ENCODE peak calls at places on chromosomes 16 and 17, in six cellular contexts. One of them, this sample, is unnamed.

GRCh38 chr17:17921192-17922082 is 50.8 kb downstream of the TOM1L2 start:
- DNase-seq in uterus: peak
- DNase-seq in heart left ventricle: peak
- DNase-seq in body of pancreas: no peak
- DNase-seq in SK-N-SH: no peak
- DNase-seq in fibroblast of villous mesenchyme: peak
- DNase-seq in this sample: peak

GRCh38 chr16:23948949-23949392 is 113.2 kb downstream of the PRKCB start:
- DNase-seq in uterus: no peak
- DNase-seq in heart left ventricle: no peak
- DNase-seq in body of pancreas: peak
- DNase-seq in SK-N-SH: no peak
- DNase-seq in fibroblast of villous mesenchyme: no peak
- DNase-seq in this sample: no peak

GRCh38 chr17:41417576-41418015 is 6.8 kb downstream of the KRT37 start:
- DNase-seq in uterus: no peak
- DNase-seq in heart left ventricle: no peak
- DNase-seq in body of pancreas: no peak
- DNase-seq in SK-N-SH: peak
- DNase-seq in fibroblast of villous mesenchyme: peak
- DNase-seq in this sample: peak

GRCh38 chr17:45963889-45964288 is 35.2 kb upstream of the STH start:
- DNase-seq in uterus: no peak
- DNase-seq in heart left ventricle: no peak
- DNase-seq in body of pancreas: no peak
- DNase-seq in SK-N-SH: no peak
- DNase-seq in fibroblast of villous mesenchyme: no peak
- DNase-seq in this sample: no peak

GRCh38 chr17:10226930-10227695 is 28.7 kb upstream of the GAS7 start:
- DNase-seq in uterus: peak
- DNase-seq in heart left ventricle: peak
- DNase-seq in body of pancreas: no peak
- DNase-seq in SK-N-SH: peak
- DNase-seq in fibroblast of villous mesenchyme: peak
- DNase-seq in this sample: peak

GRCh38 chr16:82456683-82457082 is 170.1 kb upstream of the CDH13 start:
- DNase-seq in uterus: peak
- DNase-seq in heart left ventricle: peak
- DNase-seq in body of pancreas: peak
- DNase-seq in SK-N-SH: peak
- DNase-seq in fibroblast of villous mesenchyme: peak
- DNase-seq in this sample: peak

GRCh38 chr17:29565643-29566472 is 979 bp downstream of the ABHD15 start:
- DNase-seq in uterus: peak
- DNase-seq in heart left ventricle: no peak
- DNase-seq in body of pancreas: peak
- DNase-seq in SK-N-SH: peak
- DNase-seq in fibroblast of villous mesenchyme: no peak
- DNase-seq in this sample: peak

GRCh38 chr16:88437367-88437964 is 15.6 kb upstream of the ZFPM1 start:
- DNase-seq in uterus: no peak
- DNase-seq in heart left ventricle: no peak
- DNase-seq in body of pancreas: peak
- DNase-seq in SK-N-SH: peak
- DNase-seq in fibroblast of villous mesenchyme: peak
- DNase-seq in this sample: peak

GRCh38 chr17:62707425-62707739 is 79.9 kb downstream of the MRC2 start:
- DNase-seq in uterus: no peak
- DNase-seq in heart left ventricle: no peak
- DNase-seq in body of pancreas: no peak
- DNase-seq in SK-N-SH: no peak
- DNase-seq in fibroblast of villous mesenchyme: no peak
- DNase-seq in this sample: no peak

GRCh38 chr17:4163951-4164350 is 21.0 kb downstream of the CYB5D2 start:
- DNase-seq in uterus: no peak
- DNase-seq in heart left ventricle: no peak
- DNase-seq in body of pancreas: no peak
- DNase-seq in SK-N-SH: no peak
- DNase-seq in fibroblast of villous mesenchyme: peak
- DNase-seq in this sample: no peak

GRCh38 chr16:82181456-82182185 is 11.6 kb upstream of the MPHOSPH6 start:
- DNase-seq in uterus: no peak
- DNase-seq in heart left ventricle: no peak
- DNase-seq in body of pancreas: no peak
- DNase-seq in SK-N-SH: no peak
- DNase-seq in fibroblast of villous mesenchyme: no peak
- DNase-seq in this sample: no peak

GRCh38 chr17:67421869-67422273 is 44.8 kb downstream of the PITPNC1 start:
- DNase-seq in uterus: no peak
- DNase-seq in heart left ventricle: no peak
- DNase-seq in body of pancreas: peak
- DNase-seq in SK-N-SH: no peak
- DNase-seq in fibroblast of villous mesenchyme: peak
- DNase-seq in this sample: no peak

GRCh38 chr16:7615565-7615964 is 282.9 kb downstream of the RBFOX1 start:
- DNase-seq in uterus: no peak
- DNase-seq in heart left ventricle: no peak
- DNase-seq in body of pancreas: no peak
- DNase-seq in SK-N-SH: peak
- DNase-seq in fibroblast of villous mesenchyme: no peak
- DNase-seq in this sample: no peak

GRCh38 chr16:9847146-9847545 is 335.1 kb downstream of the GRIN2A start:
- DNase-seq in uterus: no peak
- DNase-seq in heart left ventricle: no peak
- DNase-seq in body of pancreas: no peak
- DNase-seq in SK-N-SH: no peak
- DNase-seq in fibroblast of villous mesenchyme: no peak
- DNase-seq in this sample: no peak

GRCh38 chr17:73595068-73595865 is 49.0 kb downstream of the SDK2 start:
- DNase-seq in uterus: no peak
- DNase-seq in heart left ventricle: peak
- DNase-seq in body of pancreas: no peak
- DNase-seq in SK-N-SH: peak
- DNase-seq in fibroblast of villous mesenchyme: peak
- DNase-seq in this sample: peak

GRCh38 chr17:58377005-58377660 is 25.1 kb upstream of the SUPT4H1 start:
- DNase-seq in uterus: no peak
- DNase-seq in heart left ventricle: no peak
- DNase-seq in body of pancreas: peak
- DNase-seq in SK-N-SH: no peak
- DNase-seq in fibroblast of villous mesenchyme: no peak
- DNase-seq in this sample: peak

GRCh38 chr16:89170346-89171215 is 967 bp upstream of the CDH15 start:
- DNase-seq in uterus: no peak
- DNase-seq in heart left ventricle: no peak
- DNase-seq in body of pancreas: peak
- DNase-seq in SK-N-SH: no peak
- DNase-seq in fibroblast of villous mesenchyme: no peak
- DNase-seq in this sample: peak

GRCh38 chr16:71846443-71846842 is 667 bp downstream of the ATXN1L start:
- DNase-seq in uterus: no peak
- DNase-seq in heart left ventricle: no peak
- DNase-seq in body of pancreas: no peak
- DNase-seq in SK-N-SH: peak
- DNase-seq in fibroblast of villous mesenchyme: peak
- DNase-seq in this sample: peak

GRCh38 chr17:12667299-12667958 is 1.7 kb downstream of the MYOCD start:
- DNase-seq in uterus: peak
- DNase-seq in heart left ventricle: peak
- DNase-seq in body of pancreas: no peak
- DNase-seq in SK-N-SH: peak
- DNase-seq in fibroblast of villous mesenchyme: peak
- DNase-seq in this sample: peak

GRCh38 chr16:88754109-88754911 is 30.7 kb downstream of the PIEZO1 start:
- DNase-seq in uterus: no peak
- DNase-seq in heart left ventricle: no peak
- DNase-seq in body of pancreas: no peak
- DNase-seq in SK-N-SH: no peak
- DNase-seq in fibroblast of villous mesenchyme: no peak
- DNase-seq in this sample: no peak

GRCh38 chr16:12203780-12204351 is 227.3 kb downstream of the SNX29 start:
- DNase-seq in uterus: no peak
- DNase-seq in heart left ventricle: no peak
- DNase-seq in body of pancreas: no peak
- DNase-seq in SK-N-SH: no peak
- DNase-seq in fibroblast of villous mesenchyme: no peak
- DNase-seq in this sample: no peak

GRCh38 chr16:72938426-72939164 is 109.3 kb downstream of the ZFHX3 start:
- DNase-seq in uterus: peak
- DNase-seq in heart left ventricle: peak
- DNase-seq in body of pancreas: peak
- DNase-seq in SK-N-SH: no peak
- DNase-seq in fibroblast of villous mesenchyme: peak
- DNase-seq in this sample: no peak

GRCh38 chr17:29061036-29061435 is 18.1 kb downstream of the PIPOX start:
- DNase-seq in uterus: no peak
- DNase-seq in heart left ventricle: no peak
- DNase-seq in body of pancreas: no peak
- DNase-seq in SK-N-SH: peak
- DNase-seq in fibroblast of villous mesenchyme: no peak
- DNase-seq in this sample: no peak

GRCh38 chr17:4199818-4200402 is 56.9 kb downstream of the CYB5D2 start:
- DNase-seq in uterus: no peak
- DNase-seq in heart left ventricle: no peak
- DNase-seq in body of pancreas: peak
- DNase-seq in SK-N-SH: peak
- DNase-seq in fibroblast of villous mesenchyme: peak
- DNase-seq in this sample: peak

GRCh38 chr17:30720013-30720471 is 104.5 kb downstream of the CRLF3 start:
- DNase-seq in uterus: peak
- DNase-seq in heart left ventricle: no peak
- DNase-seq in body of pancreas: no peak
- DNase-seq in SK-N-SH: no peak
- DNase-seq in fibroblast of villous mesenchyme: no peak
- DNase-seq in this sample: peak

GRCh38 chr16:77833906-77834599 is 45.7 kb downstream of the VAT1L start:
- DNase-seq in uterus: no peak
- DNase-seq in heart left ventricle: no peak
- DNase-seq in body of pancreas: no peak
- DNase-seq in SK-N-SH: no peak
- DNase-seq in fibroblast of villous mesenchyme: peak
- DNase-seq in this sample: peak

GRCh38 chr17:77948690-77949114 is 9.8 kb upstream of the TNRC6C start:
- DNase-seq in uterus: no peak
- DNase-seq in heart left ventricle: no peak
- DNase-seq in body of pancreas: no peak
- DNase-seq in SK-N-SH: peak
- DNase-seq in fibroblast of villous mesenchyme: peak
- DNase-seq in this sample: peak

GRCh38 chr16:75821117-75821516 is 94.8 kb upstream of the CPHXL start:
- DNase-seq in uterus: no peak
- DNase-seq in heart left ventricle: no peak
- DNase-seq in body of pancreas: no peak
- DNase-seq in SK-N-SH: no peak
- DNase-seq in fibroblast of villous mesenchyme: no peak
- DNase-seq in this sample: no peak

GRCh38 chr16:69830534-69831211 is 68.5 kb downstream of the WWP2 start:
- DNase-seq in uterus: no peak
- DNase-seq in heart left ventricle: no peak
- DNase-seq in body of pancreas: peak
- DNase-seq in SK-N-SH: no peak
- DNase-seq in fibroblast of villous mesenchyme: peak
- DNase-seq in this sample: no peak

GRCh38 chr17:2101448-2102257 is 46.8 kb downstream of the HIC1 start:
- DNase-seq in uterus: peak
- DNase-seq in heart left ventricle: peak
- DNase-seq in body of pancreas: peak
- DNase-seq in SK-N-SH: no peak
- DNase-seq in fibroblast of villous mesenchyme: peak
- DNase-seq in this sample: no peak

GRCh38 chr17:60524463-60525346 is 1.3 kb downstream of the APPBP2 start:
- DNase-seq in uterus: no peak
- DNase-seq in heart left ventricle: no peak
- DNase-seq in body of pancreas: no peak
- DNase-seq in SK-N-SH: peak
- DNase-seq in fibroblast of villous mesenchyme: peak
- DNase-seq in this sample: peak

GRCh38 chr16:2969545-2970521 is 685 bp downstream of the PAQR4 start:
- DNase-seq in uterus: no peak
- DNase-seq in heart left ventricle: peak
- DNase-seq in body of pancreas: peak
- DNase-seq in SK-N-SH: peak
- DNase-seq in fibroblast of villous mesenchyme: peak
- DNase-seq in this sample: peak

GRCh38 chr17:40548491-40548981 is 16.7 kb downstream of the CCR7 start:
- DNase-seq in uterus: no peak
- DNase-seq in heart left ventricle: peak
- DNase-seq in body of pancreas: no peak
- DNase-seq in SK-N-SH: no peak
- DNase-seq in fibroblast of villous mesenchyme: no peak
- DNase-seq in this sample: peak

DNA sequence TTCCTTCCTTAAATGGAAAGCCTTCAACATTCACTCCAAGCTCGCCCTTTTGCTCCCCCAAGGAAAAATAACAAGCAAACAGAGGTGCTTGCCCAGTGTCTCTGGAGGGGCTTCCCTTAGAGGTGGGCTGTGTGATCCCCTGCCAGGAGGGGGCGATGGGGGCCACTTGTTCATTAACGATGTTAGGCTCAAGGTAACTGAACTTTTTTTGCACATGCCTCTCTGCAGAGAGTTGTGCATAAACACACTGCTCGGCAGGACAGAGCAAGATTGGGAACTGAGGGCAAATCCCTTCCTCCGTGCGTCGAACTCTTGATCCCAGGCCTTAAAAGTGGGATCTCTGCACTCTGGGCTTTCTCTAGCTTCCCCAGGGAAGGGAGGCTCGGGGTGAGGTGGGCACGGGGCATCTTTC is 15.5 kb upstream of the NAGLU start:
- DNase-seq in uterus: no peak
- DNase-seq in heart left ventricle: peak
- DNase-seq in body of pancreas: no peak
- DNase-seq in SK-N-SH: no peak
- DNase-seq in fibroblast of villous mesenchyme: no peak
- DNase-seq in this sample: peak
- TF ChIP-seq CTCF in uterus: no peak
- TF ChIP-seq CTCF in heart left ventricle: no peak
- TF ChIP-seq CTCF in body of pancreas: no peak
- TF ChIP-seq CTCF in SK-N-SH: peak
- TF ChIP-seq CTCF in fibroblast of villous mesenchyme: peak
- TF ChIP-seq CTCF in this sample: peak

GRCh38 chr17:50259484-50260324 is 14.6 kb upstream of the TMEM92 start:
- DNase-seq in uterus: peak
- DNase-seq in heart left ventricle: no peak
- DNase-seq in body of pancreas: no peak
- DNase-seq in SK-N-SH: peak
- DNase-seq in fibroblast of villous mesenchyme: no peak
- DNase-seq in this sample: peak
- H3K4me3 ChIP-seq in uterus: no peak
- H3K4me3 ChIP-seq in heart left ventricle: no peak
- H3K4me3 ChIP-seq in body of pancreas: no peak
- H3K4me3 ChIP-seq in SK-N-SH: no peak
- H3K4me3 ChIP-seq in fibroblast of villous mesenchyme: no peak
- H3K4me3 ChIP-seq in this sample: no peak

GRCh38 chr17:76540381-76541300 is 797 bp downstream of the PRCD start:
- DNase-seq in uterus: peak
- DNase-seq in heart left ventricle: peak
- DNase-seq in body of pancreas: peak
- DNase-seq in SK-N-SH: peak
- DNase-seq in fibroblast of villous mesenchyme: peak
- DNase-seq in this sample: peak
- TF ChIP-seq CTCF in uterus: no peak
- TF ChIP-seq CTCF in heart left ventricle: no peak
- TF ChIP-seq CTCF in body of pancreas: no peak
- TF ChIP-seq CTCF in SK-N-SH: peak
- TF ChIP-seq CTCF in fibroblast of villous mesenchyme: peak
- TF ChIP-seq CTCF in this sample: peak

GRCh38 chr16:19130852-19131808 is 17.4 kb downstream of the ITPRIPL2 start:
- DNase-seq in uterus: no peak
- DNase-seq in heart left ventricle: peak
- DNase-seq in body of pancreas: no peak
- DNase-seq in SK-N-SH: no peak
- DNase-seq in fibroblast of villous mesenchyme: peak
- DNase-seq in this sample: peak
- H3K4me3 ChIP-seq in uterus: no peak
- H3K4me3 ChIP-seq in heart left ventricle: peak
- H3K4me3 ChIP-seq in body of pancreas: no peak
- H3K4me3 ChIP-seq in SK-N-SH: no peak
- H3K4me3 ChIP-seq in fibroblast of villous mesenchyme: no peak
- H3K4me3 ChIP-seq in this sample: no peak

This sample was measured in endodermal cell.